ENCODE peak calls at places on chromosomes 16 and 17, in eight cellular contexts. N, B, F, G, V, R, P and X are unnamed samples.
A peak's percentile ranks its signal among the peaks of the same experiment; 100 is the strongest.

GRCh38 chr16:27859020-27859419 is 204.5 kb downstream of the GSG1L start:
- DNase-seq in N (no peak), B (no peak), F (no peak), G (no peak), V (no peak), R (no peak), P (no peak), X (no peak)

GRCh38 chr17:40612510-40613244 is 34.9 kb downstream of the SMARCE1 start:
- DNase-seq in N (peak; percentile 25), B (peak; percentile 76), F (no peak), G (no peak), V (peak; percentile 12), R (no peak), P (no peak), X (no peak)

GRCh38 chr16:65959978-65960377 is 406.5 kb upstream of the CDH5 start:
- DNase-seq in N (no peak), B (no peak), F (no peak), G (no peak), V (peak; percentile 23), R (no peak), P (no peak), X (no peak)

GRCh38 chr16:19837331-19837943 is 47.2 kb downstream of the GPRC5B start:
- DNase-seq in N (no peak), B (no peak), F (no peak), G (no peak), V (no peak), R (no peak), P (no peak), X (no peak)

GRCh38 chr16:411576-412265 is 10.0 kb downstream of the DECR2 start:
- DNase-seq in N (no peak), B (no peak), F (no peak), G (no peak), V (no peak), R (no peak), P (no peak), X (no peak)

GRCh38 chr17:1720856-1721386 is 3.6 kb upstream of the WDR81 start:
- DNase-seq in N (no peak), B (no peak), F (peak; percentile 72), G (peak; percentile 37), V (peak; percentile 60), R (no peak), P (peak; percentile 29), X (peak; percentile 72)

GRCh38 chr17:4444782-4445473 is 11.2 kb downstream of the SPNS3 start:
- DNase-seq in N (no peak), B (no peak), F (peak; percentile 95), G (no peak), V (peak; percentile 39), R (no peak), P (no peak), X (peak; percentile 55)

GRCh38 chr16:75792781-75793180 is 66.5 kb upstream of the CPHXL start:
- DNase-seq in N (no peak), B (no peak), F (no peak), G (no peak), V (no peak), R (no peak), P (no peak), X (no peak)

GRCh38 chr17:40323731-40324650 is 15.0 kb downstream of the RARA start:
- DNase-seq in N (no peak), B (no peak), F (no peak), G (no peak), V (peak; percentile 73), R (no peak), P (no peak), X (peak; percentile 43)

GRCh38 chr17:63476857-63477470 is at the start of gene ACE:
- DNase-seq in N (peak; percentile 67), B (no peak), F (peak; percentile 37), G (peak; percentile 67), V (peak; percentile 65), R (no peak), P (peak; percentile 75), X (peak; percentile 71)

GRCh38 chr16:4217246-4218131 is 24.4 kb downstream of the SRL start:
- DNase-seq in N (no peak), B (no peak), F (no peak), G (no peak), V (peak; percentile 15), R (no peak), P (peak; percentile 76), X (no peak)

GRCh38 chr16:35795361-35796029 is 2336.1 kb downstream of the TP53TG3F start:
- DNase-seq in N (no peak), B (no peak), F (no peak), G (no peak), V (no peak), R (no peak), P (peak; percentile 20), X (no peak)

GRCh38 chr16:51524555-51525373 is 373.7 kb upstream of the SALL1 start:
- DNase-seq in N (no peak), B (no peak), F (no peak), G (no peak), V (peak; percentile 44), R (no peak), P (no peak), X (peak; percentile 76)

GRCh38 chr16:16048904-16049582 is 99.6 kb downstream of the ABCC1 start:
- DNase-seq in N (no peak), B (no peak), F (no peak), G (no peak), V (no peak), R (no peak), P (no peak), X (no peak)

GRCh38 chr16:55297062-55297909 is 26.7 kb upstream of the IRX6 start:
- DNase-seq in N (no peak), B (no peak), F (no peak), G (no peak), V (no peak), R (no peak), P (no peak), X (peak; percentile 1)

GRCh38 chr17:2362016-2362415 is 24.7 kb downstream of the SGSM2 start:
- DNase-seq in N (no peak), B (peak; percentile 38), F (no peak), G (no peak), V (no peak), R (no peak), P (no peak), X (no peak)

GRCh38 chr16:56795011-56795410 is 65.1 kb downstream of the NUP93 start:
- DNase-seq in N (no peak), B (no peak), F (no peak), G (no peak), V (no peak), R (no peak), P (no peak), X (no peak)

GRCh38 chr17:37518816-37519215 is 29.1 kb downstream of the DUSP14 start:
- DNase-seq in N (no peak), B (no peak), F (no peak), G (no peak), V (peak; percentile 20), R (no peak), P (no peak), X (no peak)

GRCh38 chr17:7208027-7208571 is 11.5 kb downstream of the DLG4 start:
- DNase-seq in N (no peak), B (no peak), F (no peak), G (no peak), V (no peak), R (no peak), P (no peak), X (no peak)

GRCh38 chr17:40727447-40728231 is 24.1 kb upstream of the KRT24 start:
- DNase-seq in N (no peak), B (no peak), F (no peak), G (no peak), V (peak; percentile 61), R (no peak), P (no peak), X (peak; percentile 5)

GRCh38 chr16:3954411-3954921 is 74.0 kb upstream of the CREBBP start:
- DNase-seq in N (no peak), B (no peak), F (no peak), G (no peak), V (no peak), R (no peak), P (peak; percentile 59), X (peak; percentile 43)

GRCh38 chr17:2853111-2853721 is 57.0 kb downstream of the RAP1GAP2 start:
- DNase-seq in N (peak; percentile 57), B (no peak), F (peak; percentile 68), G (no peak), V (peak; percentile 76), R (no peak), P (peak; percentile 38), X (peak; percentile 23)

GRCh38 chr16:53726625-53727024 is 22.7 kb downstream of the FTO start:
- DNase-seq in N (no peak), B (no peak), F (no peak), G (peak; percentile 64), V (no peak), R (no peak), P (no peak), X (peak; percentile 75)

GRCh38 chr17:56653877-56654276 is 60.4 kb downstream of the NOG start:
- DNase-seq in N (no peak), B (no peak), F (no peak), G (no peak), V (peak; percentile 64), R (no peak), P (no peak), X (peak; percentile 89)

GRCh38 chr17:2374549-2375285 is 26.1 kb downstream of the MNT start:
- DNase-seq in N (no peak), B (no peak), F (no peak), G (no peak), V (no peak), R (no peak), P (no peak), X (peak; percentile 75)

GRCh38 chr17:77772461-77772897 is 186.0 kb upstream of the TNRC6C start:
- DNase-seq in N (peak; percentile 52), B (no peak), F (peak; percentile 64), G (peak; percentile 19), V (peak; percentile 40), R (no peak), P (no peak), X (no peak)

GRCh38 chr17:11935734-11936406 is 61.4 kb downstream of the ZNF18 start:
- DNase-seq in N (peak; percentile 40), B (no peak), F (no peak), G (peak; percentile 1), V (peak; percentile 40), R (no peak), P (peak; percentile 47), X (peak; percentile 66)

GRCh38 chr17:73510981-73511442 is 133.2 kb downstream of the SDK2 start:
- DNase-seq in N (no peak), B (no peak), F (no peak), G (peak; percentile 80), V (no peak), R (no peak), P (peak; percentile 76), X (no peak)

GRCh38 chr17:14730821-14731220 is 429.9 kb downstream of the HS3ST3B1 start:
- DNase-seq in N (no peak), B (no peak), F (no peak), G (no peak), V (no peak), R (no peak), P (no peak), X (peak; percentile 31)

GRCh38 chr17:38870259-38871165 is 654 bp downstream of the LASP1 start:
- DNase-seq in N (no peak), B (peak; percentile 53), F (peak; percentile 75), G (peak; percentile 24), V (peak; percentile 87), R (no peak), P (peak; percentile 60), X (peak; percentile 66)

GRCh38 chr17:47702391-47702995 is 8.5 kb downstream of the TBKBP1 start:
- DNase-seq in N (no peak), B (peak; percentile 21), F (no peak), G (no peak), V (no peak), R (no peak), P (no peak), X (no peak)

GRCh38 chr16:14399397-14400284 is 230.4 kb downstream of the PARN start:
- DNase-seq in N (peak; percentile 39), B (no peak), F (no peak), G (no peak), V (peak; percentile 74), R (no peak), P (no peak), X (peak; percentile 69)

GRCh38 chr17:36534117-36534880 is at the start of gene MYO19:
- DNase-seq in N (peak; percentile 58), B (no peak), F (peak; percentile 72), G (peak; percentile 90), V (peak; percentile 84), R (no peak), P (peak; percentile 76), X (peak; percentile 60)

GRCh38 chr17:12230411-12230810 is 209.7 kb downstream of the MAP2K4 start:
- DNase-seq in N (no peak), B (no peak), F (no peak), G (no peak), V (peak; percentile 7), R (peak; percentile 38), P (no peak), X (no peak)